ENCODE peak calls at places on chromosome 1, in seven cellular contexts. U is heart left ventricle; O is sigmoid colon; L is tibial artery; W is HL-60; B is CD8-positive, alpha-beta T cell; Z is ovary. F is an unnamed sample.

GRCh38 chr1:18957136-18957521 is 653 bp upstream of the IFFO2 start:
- DNase-seq in U (no peak), O (no peak), L (peak), W (no peak), B (peak), Z (no peak), F (peak)

GRCh38 chr1:5740865-5741860 is 251.1 kb downstream of the NPHP4 start:
- DNase-seq in U (no peak), O (peak), L (peak), W (no peak), B (no peak), Z (no peak), F (peak)

GRCh38 chr1:72009756-72010441 is 272.4 kb downstream of the NEGR1 start:
- DNase-seq in U (no peak), O (no peak), L (no peak), W (no peak), B (no peak), Z (no peak), F (no peak)

GRCh38 chr1:210302501-210302900 is 26.2 kb upstream of the HHAT start:
- DNase-seq in U (no peak), O (no peak), L (no peak), W (no peak), B (no peak), Z (no peak), F (no peak)

GRCh38 chr1:55955237-55955636 is 624.1 kb downstream of the PLPP3 start:
- DNase-seq in U (no peak), O (no peak), L (no peak), W (no peak), B (no peak), Z (no peak), F (no peak)

GRCh38 chr1:159214149-159214760 is 9.6 kb downstream of the ACKR1 start:
- DNase-seq in U (no peak), O (no peak), L (no peak), W (no peak), B (no peak), Z (no peak), F (no peak)

GRCh38 chr1:7022058-7022457 is 236.8 kb downstream of the CAMTA1 start:
- DNase-seq in U (no peak), O (no peak), L (no peak), W (no peak), B (no peak), Z (no peak), F (no peak)

GRCh38 chr1:111576547-111576946 is 43.0 kb upstream of the RAP1A start:
- DNase-seq in U (no peak), O (no peak), L (no peak), W (no peak), B (no peak), Z (no peak), F (no peak)

GRCh38 chr1:55869050-55869449 is 653.9 kb upstream of the USP24 start:
- DNase-seq in U (peak), O (no peak), L (peak), W (no peak), B (no peak), Z (no peak), F (no peak)

GRCh38 chr1:63322944-63323865 is 838 bp downstream of the FOXD3 start:
- DNase-seq in U (no peak), O (peak), L (no peak), W (no peak), B (peak), Z (no peak), F (no peak)

GRCh38 chr1:167935252-167936067 is 1.0 kb upstream of the DCAF6 start:
- DNase-seq in U (peak), O (peak), L (no peak), W (no peak), B (peak), Z (peak), F (no peak)

GRCh38 chr1:9121891-9122409 is 7.0 kb downstream of the GPR157 start:
- DNase-seq in U (no peak), O (no peak), L (no peak), W (no peak), B (peak), Z (no peak), F (no peak)

GRCh38 chr1:42973304-42973703 is 14.6 kb upstream of the SLC2A1 start:
- DNase-seq in U (peak), O (no peak), L (no peak), W (no peak), B (no peak), Z (no peak), F (no peak)

GRCh38 chr1:19495816-19496528 is 10.6 kb upstream of the CAPZB start:
- DNase-seq in U (no peak), O (no peak), L (no peak), W (no peak), B (no peak), Z (no peak), F (no peak)

GRCh38 chr1:184941094-184941733 is 33.1 kb downstream of the NIBAN1 start:
- DNase-seq in U (no peak), O (no peak), L (no peak), W (no peak), B (no peak), Z (no peak), F (no peak)

GRCh38 chr1:101317590-101317989 is 80.8 kb downstream of the S1PR1 start:
- DNase-seq in U (no peak), O (no peak), L (no peak), W (no peak), B (no peak), Z (no peak), F (no peak)

GRCh38 chr1:4655674-4656532 is 1.5 kb downstream of the AJAP1 start:
- DNase-seq in U (peak), O (peak), L (no peak), W (peak), B (no peak), Z (peak), F (peak)

GRCh38 chr1:150563340-150564038 is 14.3 kb downstream of the ADAMTSL4 start:
- DNase-seq in U (peak), O (peak), L (no peak), W (no peak), B (peak), Z (peak), F (no peak)

GRCh38 chr1:192592981-192593683 is 17.6 kb downstream of the RGS1 start:
- DNase-seq in U (no peak), O (no peak), L (no peak), W (no peak), B (no peak), Z (no peak), F (no peak)

GRCh38 chr1:8423702-8424538 is 106.0 kb downstream of the SLC45A1 start:
- DNase-seq in U (peak), O (peak), L (peak), W (peak), B (peak), Z (peak), F (no peak)

GRCh38 chr1:153538315-153538821 is 2.4 kb downstream of the S100A5 start:
- DNase-seq in U (no peak), O (no peak), L (peak), W (no peak), B (no peak), Z (no peak), F (peak)

GRCh38 chr1:61051455-61052392 is 30.6 kb upstream of the NFIA start:
- DNase-seq in U (peak), O (peak), L (peak), W (no peak), B (no peak), Z (no peak), F (no peak)

GRCh38 chr1:55064071-55064581 is 24.8 kb downstream of the PCSK9 start:
- DNase-seq in U (no peak), O (no peak), L (no peak), W (no peak), B (no peak), Z (no peak), F (no peak)

GRCh38 chr1:211697356-211697755 is 21.9 kb upstream of the NEK2 start:
- DNase-seq in U (no peak), O (no peak), L (no peak), W (no peak), B (no peak), Z (no peak), F (no peak)

GRCh38 chr1:11569551-11569950 is 84.7 kb downstream of the FBXO2 start:
- DNase-seq in U (no peak), O (no peak), L (no peak), W (no peak), B (no peak), Z (no peak), F (peak)

GRCh38 chr1:2331200-2331544 is 60.2 kb downstream of the MORN1 start:
- DNase-seq in U (no peak), O (no peak), L (no peak), W (no peak), B (no peak), Z (no peak), F (no peak)

GRCh38 chr1:156608981-156609380 is 7.7 kb upstream of the GPATCH4 start:
- DNase-seq in U (no peak), O (no peak), L (no peak), W (no peak), B (peak), Z (no peak), F (no peak)

GRCh38 chr1:7650801-7651200 is 120.3 kb upstream of the VAMP3 start:
- DNase-seq in U (no peak), O (no peak), L (no peak), W (no peak), B (no peak), Z (no peak), F (no peak)

GRCh38 chr1:230823421-230823820 is 44.9 kb downstream of the C1orf198 start:
- DNase-seq in U (peak), O (peak), L (no peak), W (no peak), B (no peak), Z (no peak), F (no peak)

GRCh38 chr1:31082385-31082784 is 16.9 kb upstream of the PUM1 start:
- DNase-seq in U (no peak), O (no peak), L (no peak), W (no peak), B (no peak), Z (no peak), F (no peak)

GRCh38 chr1:66294692-66295384 is 239.1 kb upstream of the SGIP1 start:
- DNase-seq in U (no peak), O (no peak), L (no peak), W (no peak), B (no peak), Z (no peak), F (no peak)

GRCh38 chr1:234149217-234149616 is 224.0 kb upstream of the COA6 start:
- DNase-seq in U (no peak), O (no peak), L (no peak), W (no peak), B (no peak), Z (no peak), F (no peak)

GRCh38 chr1:23897083-23897482 is 16.1 kb downstream of the CNR2 start:
- DNase-seq in U (no peak), O (no peak), L (no peak), W (peak), B (no peak), Z (no peak), F (no peak)

GRCh38 chr1:207025144-207025880 is 7.2 kb downstream of the C1orf116 start:
- DNase-seq in U (no peak), O (no peak), L (no peak), W (no peak), B (no peak), Z (no peak), F (no peak)

GRCh38 chr1:91790296-91790851 is 95.6 kb downstream of the TGFBR3 start:
- DNase-seq in U (no peak), O (no peak), L (no peak), W (no peak), B (no peak), Z (no peak), F (no peak)

GRCh38 chr1:91789273-91789997 is 96.5 kb downstream of the TGFBR3 start:
- DNase-seq in U (no peak), O (no peak), L (no peak), W (no peak), B (no peak), Z (no peak), F (no peak)

GRCh38 chr1:91792393-91793032 is 93.4 kb downstream of the TGFBR3 start:
- DNase-seq in U (no peak), O (no peak), L (no peak), W (no peak), B (no peak), Z (no peak), F (no peak)

GRCh38 chr1:91791691-91792392 is 94.1 kb downstream of the TGFBR3 start:
- DNase-seq in U (no peak), O (no peak), L (no peak), W (no peak), B (no peak), Z (no peak), F (no peak)

DNA sequence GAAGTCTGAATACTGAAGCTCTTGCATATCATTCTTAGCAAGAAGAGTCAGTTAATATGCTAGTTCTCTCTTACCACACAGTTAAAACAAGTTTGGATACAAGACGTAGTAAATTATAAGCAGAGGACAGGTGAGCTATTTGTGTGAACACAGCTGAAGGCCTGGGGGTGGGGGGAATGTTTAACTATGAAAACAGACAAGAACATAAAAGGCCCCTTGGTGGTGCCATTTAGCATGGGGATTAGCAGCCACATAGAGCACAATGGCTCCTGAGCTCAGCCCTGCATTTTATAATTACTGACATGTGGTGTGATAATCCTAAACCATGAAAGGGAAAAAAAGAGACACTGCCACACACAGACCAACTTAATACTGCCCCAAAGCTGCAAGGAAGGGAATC is 94.8 kb downstream of the TGFBR3 start:
- DNase-seq in U (no peak), O (no peak), L (no peak), W (no peak), B (no peak), Z (no peak), F (no peak)
- TF ChIP-seq CTCF in U (no peak), O (no peak), L (no peak), W (no peak), B (no peak), Z (no peak), F (peak)

GRCh38 chr1:151944110-151944858 is 35.0 kb upstream of the THEM4 start:
- DNase-seq in U (peak), O (no peak), L (no peak), W (peak), B (no peak), Z (no peak), F (no peak)

GRCh38 chr1:151947140-151947539 is 37.8 kb upstream of the THEM4 start:
- DNase-seq in U (no peak), O (no peak), L (no peak), W (no peak), B (no peak), Z (no peak), F (no peak)

GRCh38 chr1:151946366-151946764 is 37.1 kb upstream of the THEM4 start:
- DNase-seq in U (no peak), O (no peak), L (no peak), W (peak), B (no peak), Z (no peak), F (no peak)

GRCh38 chr1:151944859-151945575 is 35.7 kb upstream of the THEM4 start:
- DNase-seq in U (no peak), O (no peak), L (no peak), W (no peak), B (no peak), Z (no peak), F (no peak)

GRCh38 chr1:151945725-151946365 is 36.5 kb upstream of the THEM4 start:
- DNase-seq in U (peak), O (peak), L (peak), W (peak), B (peak), Z (peak), F (peak)
- H3K27ac ChIP-seq in U (peak), O (peak), L (peak), W (peak), B (peak), Z (no peak), F (peak)

GRCh38 chr1:52368383-52369172 is 2.6 kb upstream of the CC2D1B start:
- DNase-seq in U (peak), O (no peak), L (no peak), W (no peak), B (peak), Z (peak), F (no peak)
- TF ChIP-seq CTCF in U (no peak), O (no peak), L (no peak), W (no peak), B (no peak), Z (no peak), F (peak)

GRCh38 chr1:40030528-40031135 is 9.9 kb upstream of the CAP1 start:
- DNase-seq in U (no peak), O (no peak), L (no peak), W (no peak), B (no peak), Z (no peak), F (no peak)
- H3K27ac ChIP-seq in U (no peak), O (no peak), L (no peak), W (no peak), B (no peak), Z (no peak), F (peak)